ENCODE peak calls at places on chromosomes 5 and 9, in nine cellular contexts. N is fibroblast of lung; R is psoas muscle; B is CD8-positive, alpha-beta T cell; G is hepatocyte; A is neural progenitor cell; H is mucosa of descending colon; V is PC-3; M is A673. S is an unnamed sample.

GRCh38 chr9:134085674-134086073 is 17.8 kb upstream of the BRD3 start:
- DNase-seq in N (no peak), R (no peak), B (no peak), G (no peak), A (no peak), H (no peak), V (no peak), M (no peak), S (no peak)

GRCh38 chr5:115775999-115776398 is 40.5 kb downstream of the CDO1 start:
- DNase-seq in N (no peak), R (no peak), B (no peak), G (no peak), A (no peak), H (no peak), V (no peak), M (no peak), S (no peak)

GRCh38 chr9:71765693-71766092 is 2.6 kb downstream of the CEMIP2 start:
- DNase-seq in N (peak; percentile 46), R (no peak), B (no peak), G (no peak), A (no peak), H (no peak), V (peak; percentile 62), M (no peak), S (no peak)

GRCh38 chr9:77514886-77515711 is 133.0 kb downstream of the GNA14 start:
- DNase-seq in N (peak; percentile 17), R (no peak), B (no peak), G (no peak), A (no peak), H (no peak), V (peak; percentile 75), M (no peak), S (no peak)

GRCh38 chr5:98906756-98907355 is 22.0 kb downstream of the CHD1 start:
- DNase-seq in N (no peak), R (no peak), B (no peak), G (no peak), A (no peak), H (no peak), V (peak; percentile 66), M (no peak), S (no peak)

GRCh38 chr9:78533500-78533899 is 236.6 kb downstream of the PSAT1 start:
- DNase-seq in N (no peak), R (no peak), B (no peak), G (no peak), A (no peak), H (no peak), V (no peak), M (no peak), S (no peak)

GRCh38 chr5:56829137-56829536 is 13.8 kb downstream of the MAP3K1 start:
- DNase-seq in N (no peak), R (no peak), B (no peak), G (no peak), A (no peak), H (no peak), V (peak; percentile 79), M (no peak), S (no peak)

GRCh38 chr5:2168601-2169416 is 286.1 kb upstream of the IRX4 start:
- DNase-seq in N (no peak), R (no peak), B (no peak), G (no peak), A (no peak), H (no peak), V (no peak), M (no peak), S (no peak)

GRCh38 chr5:57720656-57721055 is 238.0 kb upstream of the ACTBL2 start:
- DNase-seq in N (no peak), R (no peak), B (no peak), G (no peak), A (no peak), H (no peak), V (no peak), M (no peak), S (no peak)

GRCh38 chr9:120689860-120690259 is 24.4 kb downstream of the MEGF9 start:
- DNase-seq in N (peak; percentile 6), R (no peak), B (no peak), G (no peak), A (peak; percentile 46), H (no peak), V (no peak), M (peak; percentile 46), S (no peak)

GRCh38 chr9:83444110-83444509 is 94.1 kb downstream of the FRMD3 start:
- DNase-seq in N (no peak), R (peak; percentile 27), B (no peak), G (no peak), A (no peak), H (no peak), V (no peak), M (no peak), S (peak; percentile 64)

GRCh38 chr5:7747728-7748127 is 103.2 kb downstream of the CFAP90 start:
- DNase-seq in N (no peak), R (no peak), B (no peak), G (no peak), A (no peak), H (no peak), V (no peak), M (no peak), S (no peak)

DNA sequence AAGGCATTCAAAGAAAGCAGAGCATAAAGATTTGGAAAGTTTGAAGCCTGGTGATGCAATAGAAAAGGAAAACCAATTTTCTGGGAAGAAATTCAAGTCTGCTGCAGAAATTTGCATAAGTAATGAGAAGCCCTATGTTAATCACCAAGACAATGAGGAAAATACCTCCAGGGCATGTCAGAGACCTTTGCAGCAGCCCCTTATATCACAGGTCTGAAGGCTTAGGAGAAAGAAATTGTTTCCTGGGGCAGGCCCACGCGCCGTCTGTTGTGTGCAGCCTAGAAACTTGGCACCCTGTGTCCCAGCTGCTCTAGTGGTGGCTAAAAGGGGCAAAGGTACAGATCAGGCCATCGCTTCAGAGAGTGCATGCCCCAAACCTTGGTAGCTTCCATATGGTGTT is 495.3 kb upstream of the CDH6 start:
- DNase-seq in N (no peak), R (no peak), B (no peak), G (no peak), A (no peak), H (no peak), V (no peak), M (no peak), S (no peak)
- H3K4me3 ChIP-seq in N (no peak overlapping the region), R (no peak overlapping the region), B (no peak overlapping the region), G (no peak overlapping the region), A (no peak overlapping the region), H (no peak overlapping the region), V (no peak overlapping the region), M (no peak overlapping the region), S (no peak overlapping the region)

GRCh38 chr9:113018247-113018646 is 6.3 kb upstream of the ZNF883 start:
- DNase-seq in N (no peak), R (no peak), B (no peak), G (no peak), A (no peak), H (no peak), V (no peak), M (no peak), S (no peak)
- H3K9me3 ChIP-seq in N (no peaks in the 10 kb centered on the region), R (peaks cover 31% of the 10 kb centered on the region), B (no peaks in the 10 kb centered on the region), G (peaks cover 6% of the 10 kb centered on the region), A (peaks cover 6% of the 10 kb centered on the region), H (peaks cover 34% of the 10 kb centered on the region), V (peaks cover 6% of the 10 kb centered on the region), M (no peaks in the 10 kb centered on the region), S (no peaks in the 10 kb centered on the region)

GRCh38 chr5:73180561-73180960 is 7.6 kb downstream of the TMEM174 start:
- DNase-seq in N (no peak), R (no peak), B (no peak), G (no peak), A (no peak), H (no peak), V (peak; percentile 49), M (no peak), S (no peak)

GRCh38 chr5:73183491-73183891 is 10.5 kb downstream of the TMEM174 start:
- DNase-seq in N (no peak), R (no peak), B (no peak), G (peak; percentile 59), A (no peak), H (peak; percentile 86), V (no peak), M (no peak), S (no peak)

GRCh38 chr5:73179730-73180129 is 6.7 kb downstream of the TMEM174 start:
- DNase-seq in N (no peak), R (no peak), B (no peak), G (no peak), A (no peak), H (no peak), V (no peak), M (no peak), S (no peak)

GRCh38 chr5:73182282-73182681 is 9.3 kb downstream of the TMEM174 start:
- DNase-seq in N (no peak), R (no peak), B (no peak), G (no peak), A (no peak), H (no peak), V (peak; percentile 22), M (no peak), S (no peak)

GRCh38 chr5:73183000-73183399 is 10.0 kb downstream of the TMEM174 start:
- DNase-seq in N (no peak), R (no peak), B (no peak), G (no peak), A (no peak), H (no peak), V (no peak), M (no peak), S (no peak)
- H3K4me3 ChIP-seq in N (no peak overlapping the region), R (no peak overlapping the region), B (no peak overlapping the region), G (no peak overlapping the region), A (no peak overlapping the region), H (no peak overlapping the region), V (no peak overlapping the region), M (no peak overlapping the region), S (no peak overlapping the region)

GRCh38 chr5:141354900-141355469 is at the start of gene PCDHGA4:
- DNase-seq in N (peak; percentile 37), R (no peak), B (no peak), G (no peak), A (no peak), H (no peak), V (no peak), M (no peak), S (no peak)

GRCh38 chr5:141351591-141351990 is 1.7 kb downstream of the PCDHGB1 start:
- DNase-seq in N (no peak), R (no peak), B (no peak), G (no peak), A (no peak), H (no peak), V (no peak), M (no peak), S (no peak)

GRCh38 chr5:141356133-141356532 is 1.3 kb downstream of the PCDHGA4 start:
- DNase-seq in N (no peak), R (no peak), B (no peak), G (no peak), A (no peak), H (no peak), V (no peak), M (no peak), S (no peak)

GRCh38 chr5:141356950-141357349 is 2.1 kb downstream of the PCDHGA4 start:
- DNase-seq in N (no peak), R (no peak), B (no peak), G (no peak), A (no peak), H (no peak), V (no peak), M (no peak), S (no peak)

DNA sequence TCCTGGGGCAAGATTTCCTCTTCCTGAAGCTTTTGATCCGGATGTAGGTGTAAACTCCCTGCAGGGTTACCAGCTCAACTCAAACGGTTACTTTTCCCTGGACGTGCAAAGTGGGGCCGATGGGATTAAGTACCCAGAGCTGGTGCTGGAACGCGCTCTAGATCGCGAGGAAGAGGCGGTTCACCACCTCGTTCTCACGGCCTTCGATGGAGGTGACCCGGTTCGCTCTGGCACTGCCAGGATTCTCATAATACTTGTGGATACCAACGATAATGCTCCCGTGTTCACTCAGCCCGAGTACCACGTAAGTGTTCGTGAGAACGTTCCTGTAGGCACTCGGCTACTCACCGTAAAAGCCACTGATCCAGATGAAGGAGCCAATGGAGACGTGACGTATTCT is 820 bp downstream of the PCDHGA4 start:
- DNase-seq in N (no peak), R (no peak), B (no peak), G (no peak), A (no peak), H (no peak), V (no peak), M (no peak), S (no peak)
- H3K9me3 ChIP-seq in N (no peaks in the 10 kb centered on the region), R (peaks cover 16% of the 10 kb centered on the region), B (peaks cover 12% of the 10 kb centered on the region), G (no peaks in the 10 kb centered on the region), A (peaks cover 16% of the 10 kb centered on the region), H (peaks cover 42% of the 10 kb centered on the region), V (no peaks in the 10 kb centered on the region), M (peaks cover 46% of the 10 kb centered on the region), S (no peaks in the 10 kb centered on the region)

S was measured in right atrium auricular region.